ENCODE peak calls at places on chromosomes 2 and 18, in nine cellular contexts. M is Karpas-422, F is OCI-LY7, H is prostate gland, L is neuronal stem cell, P is Peyer's patch, R is NT2/D1, B is upper lobe of left lung, S is A549. G is an unnamed sample.

GRCh38 chr2:28368417-28368798 is 24.2 kb upstream of the FOSL2 start:
- DNase-seq in M (no peak), F (no peak), H (no peak), L (no peak), P (no peak), R (no peak), B (no peak), S (no peak), G (no peak)

GRCh38 chr18:54023471-54023870 is 201.0 kb downstream of the MBD2 start:
- DNase-seq in M (no peak), F (no peak), H (no peak), L (no peak), P (no peak), R (no peak), B (no peak), S (no peak), G (no peak)

GRCh38 chr18:31101148-31102019 is 837 bp downstream of the DSC2 start:
- DNase-seq in M (no peak), F (no peak), H (peak; percentile 53), L (peak; percentile 48), P (no peak), R (peak; percentile 28), B (peak; percentile 93), S (peak; percentile 10), G (no peak)

GRCh38 chr18:8188196-8188595 is 421.0 kb upstream of the RAB12 start:
- DNase-seq in M (no peak), F (no peak), H (no peak), L (no peak), P (no peak), R (no peak), B (no peak), S (no peak), G (no peak)

GRCh38 chr2:149857344-149857743 is 269.8 kb upstream of the MMADHC start:
- DNase-seq in M (no peak), F (no peak), H (no peak), L (no peak), P (no peak), R (no peak), B (no peak), S (no peak), G (no peak)

GRCh38 chr2:177264209-177264538 is 353 bp downstream of the NFE2L2 start:
- DNase-seq in M (no peak), F (no peak), H (no peak), L (no peak), P (no peak), R (no peak), B (peak; percentile 92), S (no peak), G (no peak)

GRCh38 chr2:131801210-131801744 is 273.6 kb downstream of the CCDC74A start:
- DNase-seq in M (no peak), F (no peak), H (no peak), L (no peak), P (no peak), R (no peak), B (peak; percentile 84), S (no peak), G (no peak)

GRCh38 chr2:89763581-89764485 is 1072.4 kb downstream of the RPIA start:
- DNase-seq in M (no peak), F (no peak), H (no peak), L (no peak), P (no peak), R (no peak), B (peak; percentile 76), S (no peak), G (no peak)

GRCh38 chr2:17594533-17595391 is 54.3 kb downstream of the VSNL1 start:
- DNase-seq in M (no peak), F (no peak), H (no peak), L (no peak), P (no peak), R (no peak), B (no peak), S (no peak), G (no peak)

GRCh38 chr18:4455113-4455811 is at the start of gene DLGAP1:
- DNase-seq in M (no peak), F (no peak), H (peak; percentile 65), L (peak; percentile 79), P (no peak), R (peak; percentile 57), B (peak; percentile 91), S (no peak), G (no peak)

GRCh38 chr18:4453712-4454547 is 1.2 kb downstream of the DLGAP1 start:
- DNase-seq in M (no peak), F (no peak), H (no peak), L (peak; percentile 44), P (no peak), R (peak; percentile 11), B (peak; percentile 85), S (no peak), G (no peak)

GRCh38 chr18:4450065-4450676 is 4.9 kb downstream of the DLGAP1 start:
- DNase-seq in M (no peak), F (no peak), H (no peak), L (no peak), P (no peak), R (no peak), B (no peak), S (no peak), G (no peak)

DNA sequence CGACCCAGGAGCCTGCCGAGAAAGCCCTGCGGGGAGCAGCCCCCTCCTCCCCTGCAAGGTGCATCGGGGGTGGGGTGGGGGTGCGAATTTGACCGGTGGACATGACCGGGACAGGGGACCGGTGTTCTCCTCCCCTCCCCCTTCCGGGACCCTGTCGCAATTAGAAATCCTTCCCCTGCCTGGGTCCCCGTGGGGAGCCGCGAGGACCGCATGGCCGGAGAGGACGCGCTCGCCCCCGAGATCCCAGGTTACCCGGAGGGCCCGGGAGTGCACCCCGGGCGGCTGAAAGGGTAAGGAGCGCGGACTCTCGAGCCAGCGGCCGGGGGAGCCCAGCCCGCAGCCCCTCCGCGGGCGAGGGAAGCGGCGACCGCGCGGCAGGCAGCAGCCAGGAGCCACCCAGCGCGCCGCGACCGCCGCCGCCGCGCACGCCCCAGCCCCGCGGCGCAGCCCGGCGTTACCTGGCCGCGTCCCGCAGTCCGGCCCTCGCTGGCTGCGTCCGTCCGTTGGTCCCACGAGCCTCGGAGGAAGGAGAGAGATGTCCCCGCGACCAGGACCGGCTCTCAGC is 477 bp downstream of the DLGAP1 start:
- DNase-seq in M (no peak), F (no peak), H (no peak), L (no peak), P (no peak), R (peak; percentile 1), B (no peak), S (no peak), G (no peak)
- H3K4me3 ChIP-seq in M (no peak overlapping the region), F (no peak overlapping the region), H (peak overlapping the region; percentile 52), L (peak overlapping the region; percentile 57), P (peak overlapping the region; percentile 40), R (peak overlapping the region; percentile 61), B (peak overlapping the region; percentile 52), S (no peak overlapping the region), G (no peak overlapping the region)

DNA sequence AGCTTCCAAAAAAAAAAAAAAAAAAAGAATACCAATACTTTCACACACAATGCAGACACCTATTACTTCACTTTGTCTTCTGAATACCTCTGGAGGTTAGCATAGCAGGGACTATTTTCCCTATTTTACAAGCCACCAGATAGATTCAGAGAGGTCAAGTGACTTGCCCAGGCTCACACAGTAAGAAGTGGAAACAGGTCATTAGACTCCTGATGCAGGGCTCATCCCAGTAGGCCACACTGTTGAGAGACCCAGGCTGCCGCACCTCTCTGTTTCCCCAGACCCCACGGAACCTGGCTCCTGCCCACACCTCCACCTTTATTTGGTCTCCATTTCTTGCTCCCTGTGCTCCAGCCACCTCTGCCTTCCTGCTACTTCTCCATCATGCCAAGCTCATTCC is 19.4 kb downstream of the SMYD1 start:
- DNase-seq in M (no peak), F (no peak), H (no peak), L (no peak), P (no peak), R (no peak), B (no peak), S (no peak), G (no peak)
- H3K4me1 ChIP-seq in M (no peaks in the 10 kb centered on the region), F (no peaks in the 10 kb centered on the region), H (no peaks in the 10 kb centered on the region), L (peaks cover 2% of the 10 kb centered on the region), P (no peaks in the 10 kb centered on the region), R (peaks cover 1% of the 10 kb centered on the region), B (no peaks in the 10 kb centered on the region), S (no peaks in the 10 kb centered on the region), G (peaks cover 18% of the 10 kb centered on the region)

GRCh38 chr2:73895473-73895872 is 2.7 kb downstream of the ACTG2 start:
- DNase-seq in M (no peak), F (no peak), H (no peak), L (no peak), P (no peak), R (no peak), B (no peak), S (no peak), G (no peak)

GRCh38 chr2:73892631-73893329 is at the start of gene ACTG2:
- DNase-seq in M (no peak), F (no peak), H (no peak), L (no peak), P (no peak), R (no peak), B (peak; percentile 24), S (no peak), G (no peak)

GRCh38 chr2:73894877-73895276 is 2.1 kb downstream of the ACTG2 start:
- DNase-seq in M (no peak), F (no peak), H (no peak), L (no peak), P (no peak), R (no peak), B (peak; percentile 36), S (no peak), G (no peak)

GRCh38 chr2:73893764-73894474 is 1.1 kb downstream of the ACTG2 start:
- DNase-seq in M (no peak), F (no peak), H (no peak), L (no peak), P (no peak), R (no peak), B (no peak), S (no peak), G (no peak)

DNA sequence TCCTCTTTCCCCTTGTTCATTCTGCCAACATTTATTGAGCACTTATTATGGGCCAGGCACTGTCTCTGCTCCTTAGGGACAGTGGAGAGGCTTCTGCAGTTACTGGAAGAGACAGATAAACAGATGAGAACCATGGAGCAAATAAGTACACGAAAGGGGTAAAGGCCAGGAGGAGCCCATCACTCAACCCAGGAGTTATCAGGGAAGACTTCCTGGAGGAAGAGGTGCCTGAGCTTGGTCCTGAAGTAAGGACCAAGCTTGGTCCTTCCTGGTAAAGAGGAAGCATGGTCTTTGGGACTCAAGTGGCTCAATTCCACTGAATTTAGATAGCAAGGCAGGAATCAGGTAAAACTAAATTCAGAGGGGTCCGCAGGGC is 1.7 kb downstream of the ACTG2 start:
- DNase-seq in M (no peak), F (no peak), H (no peak), L (no peak), P (no peak), R (no peak), B (no peak), S (no peak), G (no peak)
- H3K4me3 ChIP-seq in M (no peak overlapping the region), F (no peak overlapping the region), H (peak overlapping the region; percentile 15), L (no peak overlapping the region), P (peak overlapping the region; percentile 46), R (no peak overlapping the region), B (no peak overlapping the region), S (no peak overlapping the region), G (no peak overlapping the region)

DNA sequence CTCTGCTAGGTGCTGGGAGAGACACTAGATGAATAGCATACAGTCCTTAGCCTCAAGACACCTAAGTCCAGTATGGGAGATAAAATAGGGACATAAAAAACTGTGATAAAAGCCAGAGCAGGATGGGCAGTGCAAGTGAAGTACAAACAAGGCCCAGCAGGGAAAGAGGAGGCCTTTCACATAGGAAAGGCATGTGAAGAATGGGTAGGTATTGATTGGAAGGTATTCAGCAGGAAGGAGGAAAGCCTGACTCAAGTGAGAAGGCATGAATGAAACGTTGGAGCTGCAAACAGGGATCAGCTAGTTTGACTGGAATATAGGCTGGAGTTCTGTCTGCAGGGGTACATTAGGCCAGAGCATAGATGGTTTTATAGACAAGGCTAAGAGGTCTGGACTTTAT is 11.0 kb upstream of the CXCR4 start:
- DNase-seq in M (no peak), F (no peak), H (no peak), L (no peak), P (no peak), R (no peak), B (no peak), S (no peak), G (no peak)
- H3K4me1 ChIP-seq in M (peaks cover 26% of the 10 kb centered on the region), F (peaks cover 98% of the 10 kb centered on the region), H (no peaks in the 10 kb centered on the region), L (peaks cover 24% of the 10 kb centered on the region), P (peaks cover 8% of the 10 kb centered on the region), R (peaks cover 14% of the 10 kb centered on the region), B (peaks cover 3% of the 10 kb centered on the region), S (no peaks in the 10 kb centered on the region), G (peaks cover 90% of the 10 kb centered on the region)